ENCODE peak calls at places on chromosomes 5 and 9, in nine cellular contexts. T, W, Q, A, Z, C, M, S and X are unnamed samples.

GRCh38 chr9:91347370-91347769 is 14.3 kb downstream of the AUH start:
- DNase-seq in S (no peak), Z (no peak), T (no peak), A (no peak), Q (no peak), C (no peak), W (no peak), M (no peak), X (no peak)

GRCh38 chr5:69450116-69450515 is 35.2 kb downstream of the MARVELD2 start:
- DNase-seq in A (no peak), Q (peak), W (no peak), Z (no peak), T (peak), C (no peak), S (peak), M (no peak), X (no peak)

GRCh38 chr5:67190856-67191255 is 5.7 kb downstream of the CD180 start:
- DNase-seq in W (no peak), Z (no peak), C (no peak), M (no peak), S (no peak), T (no peak), A (no peak), Q (no peak), X (no peak)

GRCh38 chr5:95713960-95714710 is 17.0 kb upstream of the RHOBTB3 start:
- DNase-seq in T (no peak), Q (no peak), W (no peak), A (no peak), M (no peak), C (no peak), S (no peak), Z (no peak), X (no peak)

GRCh38 chr9:20604561-20604960 is 17.7 kb downstream of the MLLT3 start:
- DNase-seq in Q (no peak), W (no peak), A (no peak), S (no peak), Z (no peak), M (no peak), C (no peak), T (peak), X (no peak)

GRCh38 chr5:79510638-79511037 is 3.3 kb downstream of the HOMER1 start:
- DNase-seq in S (no peak), Z (no peak), W (no peak), M (no peak), C (no peak), T (no peak), A (no peak), Q (no peak), X (no peak)

GRCh38 chr5:123455095-123455494 is 31.9 kb upstream of the CEP120 start:
- DNase-seq in C (no peak), A (no peak), S (no peak), Q (no peak), Z (no peak), T (no peak), M (no peak), W (no peak), X (no peak)

GRCh38 chr9:23044549-23044948 is 597.9 kb downstream of the DMRTA1 start:
- DNase-seq in Z (no peak), T (peak), W (no peak), M (no peak), A (no peak), Q (no peak), S (no peak), C (no peak), X (no peak)

GRCh38 chr5:168224110-168224509 is 67.3 kb upstream of the WWC1 start:
- DNase-seq in Z (no peak), T (no peak), A (no peak), C (no peak), M (no peak), Q (no peak), W (no peak), S (no peak), X (no peak)

GRCh38 chr5:6717247-6717646 is 4.0 kb downstream of the TENT4A start:
- DNase-seq in A (no peak), Q (no peak), M (no peak), Z (peak), C (peak), S (no peak), T (no peak), W (peak), X (no peak)

GRCh38 chr5:6715271-6715670 is 2.0 kb downstream of the TENT4A start:
- DNase-seq in W (peak), T (no peak), Q (no peak), Z (peak), A (peak), S (no peak), M (no peak), C (no peak), X (no peak)

GRCh38 chr5:6716634-6717149 is 3.5 kb downstream of the TENT4A start:
- DNase-seq in M (no peak), S (no peak), Q (no peak), Z (peak), T (no peak), W (peak), C (peak), A (peak), X (no peak)

GRCh38 chr5:6714221-6715041 is 1.2 kb downstream of the TENT4A start:
- DNase-seq in S (no peak), C (peak), M (no peak), A (no peak), Q (peak), Z (peak), W (peak), T (no peak), X (peak)

GRCh38 chr5:6715758-6716633 is 2.8 kb downstream of the TENT4A start:
- DNase-seq in Z (peak), T (no peak), S (no peak), Q (no peak), A (no peak), W (peak), C (peak), M (no peak), X (peak)
- TF ChIP-seq POLR2A in Z (no peak), T (no peak), S (no peak), Q (no peak), A (no peak), W (no peak), C (no peak), M (no peak), X (no peak)

DNA sequence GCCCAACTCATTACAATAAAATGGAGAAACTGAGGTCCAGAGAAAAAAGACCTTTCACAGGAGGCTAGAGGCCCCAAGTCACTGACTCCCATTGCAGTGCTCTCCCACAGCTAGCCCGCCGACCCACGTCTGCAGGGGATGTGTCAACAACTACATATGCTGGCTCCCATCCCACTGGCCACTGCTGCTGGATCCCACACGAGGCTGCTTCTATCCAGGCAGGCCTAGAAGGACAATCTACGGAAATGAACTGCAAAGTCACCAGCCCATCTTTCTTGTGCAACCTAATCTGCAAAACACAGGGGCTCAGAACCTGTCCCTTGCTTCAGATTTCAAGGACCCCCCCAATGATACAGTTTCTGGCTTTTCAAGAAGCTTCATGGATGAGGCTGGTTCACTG is 24.0 kb downstream of the RAPGEF1 start:
- DNase-seq in A (no peak), Z (no peak), W (peak), T (no peak), Q (no peak), S (no peak), M (no peak), C (no peak), X (no peak)
- TF ChIP-seq POLR2A in A (no peak), Z (no peak), W (no peak), T (no peak), Q (no peak), S (no peak), M (no peak), C (no peak), X (no peak)

GRCh38 chr9:68540712-68541535 is at the start of gene TMEM252:
- DNase-seq in C (no peak), T (no peak), A (no peak), M (no peak), Z (no peak), Q (no peak), S (no peak), W (no peak), X (no peak)
- TF ChIP-seq POLR2A in C (no peak), T (no peak), A (no peak), M (no peak), Z (no peak), Q (no peak), S (no peak), W (no peak), X (no peak)

GRCh38 chr5:178192787-178193186 is 5.6 kb upstream of the GMCL2 start:
- DNase-seq in S (no peak), Z (no peak), A (peak), Q (no peak), T (no peak), W (no peak), M (no peak), C (no peak), X (no peak)

GRCh38 chr5:178191661-178192060 is 4.5 kb upstream of the GMCL2 start:
- DNase-seq in C (no peak), S (no peak), T (no peak), W (no peak), Q (no peak), A (no peak), M (no peak), Z (no peak), X (no peak)

GRCh38 chr5:178193251-178193809 is 6.2 kb upstream of the GMCL2 start:
- DNase-seq in T (no peak), A (peak), M (no peak), C (no peak), S (no peak), Q (no peak), Z (no peak), W (no peak), X (no peak)

GRCh38 chr5:178194026-178194425 is 6.9 kb upstream of the GMCL2 start:
- DNase-seq in T (no peak), C (no peak), W (no peak), M (no peak), Q (no peak), Z (no peak), S (no peak), A (peak), X (no peak)

DNA sequence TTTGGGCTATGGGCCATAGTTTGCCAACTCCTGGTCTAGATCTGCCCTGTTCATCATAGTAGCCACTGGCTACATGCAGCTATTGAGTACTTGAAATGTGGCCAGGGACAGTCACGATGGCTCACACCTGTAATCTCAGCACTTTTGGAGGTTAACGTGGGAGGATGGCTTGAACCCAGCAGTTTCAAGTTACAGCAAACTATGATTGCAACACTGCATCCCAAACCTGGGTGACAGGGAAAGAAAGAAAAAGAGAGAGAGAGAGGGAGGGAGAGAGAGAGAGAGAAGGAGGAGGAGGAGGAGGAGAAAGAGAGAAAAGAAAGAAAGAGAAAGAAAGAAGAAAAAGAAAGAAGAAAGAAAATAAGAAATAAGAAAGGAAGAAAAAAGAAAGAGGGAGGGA is 5.1 kb upstream of the GMCL2 start:
- DNase-seq in Z (no peak), C (no peak), A (no peak), W (no peak), S (no peak), M (no peak), Q (no peak), T (no peak), X (no peak)
- TF ChIP-seq POLR2A in Z (no peak), C (no peak), A (no peak), W (no peak), S (no peak), M (no peak), Q (no peak), T (no peak), X (no peak)

GRCh38 chr9:97928968-97929604 is 6.8 kb upstream of the TRMO start:
- DNase-seq in W (no peak), Z (no peak), M (no peak), Q (no peak), A (no peak), T (no peak), C (no peak), S (no peak), X (no peak)
- TF ChIP-seq POLR2A in W (no peak), Z (no peak), M (no peak), Q (no peak), A (no peak), T (no peak), C (no peak), S (no peak), X (no peak)

GRCh38 chr9:38620483-38621433 is at the start of gene ANKRD18A:
- DNase-seq in W (peak), C (no peak), Z (no peak), S (peak), M (no peak), T (peak), Q (peak), A (peak), X (peak)
- TF ChIP-seq POLR2A in W (no peak), C (no peak), Z (no peak), S (peak), M (no peak), T (no peak), Q (peak), A (no peak), X (no peak)

DNA sequence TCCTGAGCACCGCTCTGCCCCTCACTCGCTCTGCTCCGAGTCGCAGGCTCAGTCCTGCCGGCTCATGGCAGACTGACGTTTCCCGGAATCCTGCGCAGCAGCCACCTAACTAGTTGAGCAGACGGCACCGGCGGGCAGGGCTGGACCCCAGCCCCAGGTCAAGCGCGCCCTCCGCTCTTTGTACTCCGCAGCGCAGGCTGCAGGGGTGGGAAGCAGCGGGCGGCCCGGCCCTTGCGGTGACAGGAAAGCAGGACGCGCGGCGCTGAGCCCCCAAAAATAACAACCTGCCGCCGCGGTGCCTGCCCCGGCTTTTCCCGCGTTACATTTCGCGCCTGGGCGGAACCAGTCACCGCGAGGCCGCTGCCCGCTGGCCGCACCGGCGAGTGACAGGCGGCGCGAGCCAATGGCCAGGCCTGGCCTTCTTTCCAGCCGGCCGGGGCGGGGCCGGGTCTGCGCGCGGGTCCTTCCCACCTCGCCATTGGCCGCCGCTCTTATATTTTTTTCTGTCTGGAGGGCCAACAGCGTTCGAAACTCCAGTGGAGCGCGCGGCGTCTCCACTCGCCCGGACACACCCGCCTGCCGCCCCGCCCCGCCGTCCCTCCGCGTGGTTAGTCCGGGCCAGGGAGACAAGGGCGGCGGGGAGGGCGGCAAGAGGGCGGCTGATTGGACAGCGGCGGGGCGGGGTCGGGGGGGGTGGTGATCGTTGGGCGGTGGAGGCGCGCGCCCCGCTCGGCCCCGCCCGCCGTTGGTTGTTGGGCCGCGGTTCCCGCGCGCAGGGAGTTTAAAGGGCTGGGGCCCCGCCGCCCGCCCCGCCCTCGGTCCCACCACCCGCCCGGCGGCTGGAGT is at the start of gene ZNF367:
- DNase-seq in M (peak), A (peak), Z (peak), Q (peak), W (peak), T (peak), S (peak), C (no peak), X (peak)
- TF ChIP-seq POLR2A in M (peak), A (no peak), Z (no peak), Q (peak), W (no peak), T (no peak), S (no peak), C (peak), X (peak)